ENCODE peak calls at places on chromosomes 13 and 19, in ten cellular contexts. O is epithelial cell of esophagus; W is cardiac fibroblast; J is prostate gland; A is stimulated activated CD4-positive, alpha-beta T cell treated with anti-CD3 and anti-CD28 coated beads, Interleukin-15, amount 100 ng/mL, for 1 hour; Y is AG10803; F is iris pigment epithelial cell; V is substantia nigra; S is T-helper 17 cell; T is C1 segment of cervical spinal cord. I is an unnamed sample.

GRCh38 chr13:61275740-61276139 is 139.9 kb downstream of the PCDH20 start:
- DNase-seq in O (no peak), W (no peak), J (no peak), A (no peak), Y (no peak), F (no peak), V (no peak), S (no peak), T (no peak), I (no peak)

GRCh38 chr13:89969996-89970709 is 1377.3 kb upstream of the MIR17HG start:
- DNase-seq in O (no peak), W (peak; percentile 4), J (no peak), A (no peak), Y (peak; percentile 11), F (peak; percentile 46), V (no peak), S (no peak), T (no peak), I (peak; percentile 4)

GRCh38 chr13:51577690-51578089 is 6.6 kb upstream of the WDFY2 start:
- DNase-seq in O (peak; percentile 83), W (no peak), J (peak; percentile 8), A (no peak), Y (no peak), F (no peak), V (no peak), S (no peak), T (no peak), I (no peak)

GRCh38 chr19:18741124-18741493 is 50.0 kb downstream of the COMP start:
- DNase-seq in O (no peak), W (no peak), J (no peak), A (no peak), Y (no peak), F (no peak), V (no peak), S (no peak), T (no peak), I (no peak)

GRCh38 chr13:109647699-109648098 is 138.7 kb downstream of the IRS2 start:
- DNase-seq in O (no peak), W (no peak), J (no peak), A (no peak), Y (no peak), F (no peak), V (no peak), S (no peak), T (no peak), I (no peak)

GRCh38 chr19:15296353-15296752 is 36.0 kb downstream of the BRD4 start:
- DNase-seq in O (no peak), W (peak; percentile 59), J (no peak), A (no peak), Y (no peak), F (no peak), V (no peak), S (no peak), T (no peak), I (peak; percentile 56)

GRCh38 chr13:102197193-102197592 is 204.7 kb downstream of the FGF14 start:
- DNase-seq in O (peak; percentile 56), W (peak; percentile 4), J (no peak), A (no peak), Y (no peak), F (peak; percentile 37), V (no peak), S (no peak), T (no peak), I (no peak)

GRCh38 chr13:96925869-96926628 is 68.2 kb downstream of the OXGR1 start:
- DNase-seq in O (no peak), W (no peak), J (peak; percentile 36), A (no peak), Y (no peak), F (no peak), V (no peak), S (no peak), T (no peak), I (no peak)

GRCh38 chr19:44777715-44778347 is at the start of gene CBLC:
- DNase-seq in O (peak; percentile 99), W (no peak), J (peak; percentile 88), A (no peak), Y (no peak), F (no peak), V (no peak), S (no peak), T (no peak), I (no peak)

GRCh38 chr13:51797664-51798488 is 6.1 kb downstream of the DHRS12 start:
- DNase-seq in O (peak; percentile 91), W (peak; percentile 71), J (peak; percentile 75), A (peak; percentile 26), Y (peak; percentile 46), F (peak; percentile 63), V (no peak), S (no peak), T (no peak), I (peak; percentile 59)

GRCh38 chr19:5314907-5315298 is 25.7 kb downstream of the PTPRS start:
- DNase-seq in O (no peak), W (no peak), J (no peak), A (no peak), Y (no peak), F (no peak), V (no peak), S (no peak), T (no peak), I (no peak)

GRCh38 chr19:35444735-35445134 is 3.3 kb upstream of the FFAR2 start:
- DNase-seq in O (no peak), W (no peak), J (no peak), A (no peak), Y (no peak), F (no peak), V (no peak), S (no peak), T (no peak), I (no peak)

GRCh38 chr13:112726018-112726767 is 36.4 kb downstream of the ATP11A start:
- DNase-seq in O (no peak), W (no peak), J (no peak), A (no peak), Y (no peak), F (no peak), V (no peak), S (no peak), T (no peak), I (no peak)

GRCh38 chr13:35987572-35988513 is 143.3 kb downstream of the DCLK1 start:
- DNase-seq in O (no peak), W (no peak), J (no peak), A (no peak), Y (no peak), F (no peak), V (no peak), S (no peak), T (no peak), I (no peak)

GRCh38 chr13:41053384-41053826 is 7.9 kb upstream of the WBP4 start:
- DNase-seq in O (peak; percentile 63), W (peak; percentile 81), J (no peak), A (no peak), Y (peak; percentile 85), F (peak; percentile 81), V (no peak), S (no peak), T (no peak), I (peak; percentile 85)

GRCh38 chr19:2239771-2240770 is 3.4 kb downstream of the SF3A2 start:
- DNase-seq in O (no peak), W (peak; percentile 61), J (no peak), A (no peak), Y (peak; percentile 33), F (peak; percentile 61), V (no peak), S (no peak), T (no peak), I (peak; percentile 47)

GRCh38 chr19:14450168-14450874 is 17.2 kb downstream of the PKN1 start:
- DNase-seq in O (no peak), W (peak; percentile 28), J (no peak), A (no peak), Y (no peak), F (no peak), V (no peak), S (peak; percentile 44), T (no peak), I (peak; percentile 30)

GRCh38 chr19:7454998-7455397 is 33.8 kb downstream of the PEX11G start:
- DNase-seq in O (no peak), W (no peak), J (no peak), A (no peak), Y (no peak), F (no peak), V (no peak), S (no peak), T (no peak), I (no peak)

GRCh38 chr19:1261863-1262686 is 7.1 kb upstream of the CIRBP start:
- DNase-seq in O (peak; percentile 58), W (peak; percentile 58), J (peak; percentile 82), A (no peak), Y (peak; percentile 67), F (peak; percentile 32), V (no peak), S (no peak), T (no peak), I (no peak)

GRCh38 chr19:15014579-15014978 is 34.7 kb upstream of the CASP14 start:
- DNase-seq in O (no peak), W (no peak), J (no peak), A (no peak), Y (no peak), F (no peak), V (no peak), S (no peak), T (no peak), I (no peak)